ENCODE peak calls at places on chromosomes 11 and 22, in nine cellular contexts. One of them, this sample, is unnamed.

GRCh38 chr11:80816966-80817365 is 1376.1 kb upstream of the TENM4 start:
- DNase-seq in RWPE1: no peak
- DNase-seq in heart left ventricle: no peak
- DNase-seq in endodermal cell: no peak
- DNase-seq in AG04450: no peak
- DNase-seq in psoas muscle: no peak
- DNase-seq in Peyer's patch: no peak
- DNase-seq in MM.1S: no peak
- DNase-seq in sigmoid colon: no peak
- DNase-seq in this sample: no peak

GRCh38 chr11:2898366-2899079 is 12.9 kb upstream of the CDKN1C start:
- DNase-seq in RWPE1: peak
- DNase-seq in heart left ventricle: peak
- DNase-seq in endodermal cell: no peak
- DNase-seq in AG04450: peak
- DNase-seq in psoas muscle: peak
- DNase-seq in Peyer's patch: no peak
- DNase-seq in MM.1S: peak
- DNase-seq in sigmoid colon: peak
- DNase-seq in this sample: no peak

GRCh38 chr11:87819141-87819540 is 356.1 kb downstream of the RAB38 start:
- DNase-seq in RWPE1: no peak
- DNase-seq in heart left ventricle: no peak
- DNase-seq in endodermal cell: no peak
- DNase-seq in AG04450: no peak
- DNase-seq in psoas muscle: no peak
- DNase-seq in Peyer's patch: no peak
- DNase-seq in MM.1S: no peak
- DNase-seq in sigmoid colon: no peak
- DNase-seq in this sample: no peak

GRCh38 chr11:119262668-119263351 is 54.1 kb downstream of the MCAM start:
- DNase-seq in RWPE1: no peak
- DNase-seq in heart left ventricle: no peak
- DNase-seq in endodermal cell: no peak
- DNase-seq in AG04450: no peak
- DNase-seq in psoas muscle: no peak
- DNase-seq in Peyer's patch: no peak
- DNase-seq in MM.1S: no peak
- DNase-seq in sigmoid colon: no peak
- DNase-seq in this sample: no peak

GRCh38 chr22:20748820-20749428 is 25.0 kb upstream of the SERPIND1 start:
- DNase-seq in RWPE1: no peak
- DNase-seq in heart left ventricle: no peak
- DNase-seq in endodermal cell: no peak
- DNase-seq in AG04450: no peak
- DNase-seq in psoas muscle: no peak
- DNase-seq in Peyer's patch: no peak
- DNase-seq in MM.1S: peak
- DNase-seq in sigmoid colon: no peak
- DNase-seq in this sample: peak

GRCh38 chr11:40188848-40189247 is 1270.6 kb downstream of the LRRC4C start:
- DNase-seq in RWPE1: no peak
- DNase-seq in heart left ventricle: no peak
- DNase-seq in endodermal cell: no peak
- DNase-seq in AG04450: no peak
- DNase-seq in psoas muscle: no peak
- DNase-seq in Peyer's patch: no peak
- DNase-seq in MM.1S: no peak
- DNase-seq in sigmoid colon: no peak
- DNase-seq in this sample: no peak

GRCh38 chr11:44178381-44178780 is 82.9 kb downstream of the EXT2 start:
- DNase-seq in RWPE1: no peak
- DNase-seq in heart left ventricle: no peak
- DNase-seq in endodermal cell: no peak
- DNase-seq in AG04450: peak
- DNase-seq in psoas muscle: no peak
- DNase-seq in Peyer's patch: no peak
- DNase-seq in MM.1S: no peak
- DNase-seq in sigmoid colon: no peak
- DNase-seq in this sample: no peak

GRCh38 chr11:123362941-123363340 is 67.1 kb upstream of the GRAMD1B start:
- DNase-seq in RWPE1: no peak
- DNase-seq in heart left ventricle: no peak
- DNase-seq in endodermal cell: no peak
- DNase-seq in AG04450: no peak
- DNase-seq in psoas muscle: no peak
- DNase-seq in Peyer's patch: no peak
- DNase-seq in MM.1S: no peak
- DNase-seq in sigmoid colon: no peak
- DNase-seq in this sample: peak

GRCh38 chr11:2691991-2692841 is 7.6 kb downstream of the KCNQ1OT1 start:
- DNase-seq in RWPE1: peak
- DNase-seq in heart left ventricle: no peak
- DNase-seq in endodermal cell: peak
- DNase-seq in AG04450: no peak
- DNase-seq in psoas muscle: no peak
- DNase-seq in Peyer's patch: peak
- DNase-seq in MM.1S: no peak
- DNase-seq in sigmoid colon: peak
- DNase-seq in this sample: peak

GRCh38 chr11:45301537-45302246 is 15.6 kb upstream of the SYT13 start:
- DNase-seq in RWPE1: no peak
- DNase-seq in heart left ventricle: no peak
- DNase-seq in endodermal cell: no peak
- DNase-seq in AG04450: no peak
- DNase-seq in psoas muscle: no peak
- DNase-seq in Peyer's patch: no peak
- DNase-seq in MM.1S: no peak
- DNase-seq in sigmoid colon: no peak
- DNase-seq in this sample: peak

GRCh38 chr22:33002035-33002434 is 56.1 kb downstream of the SYN3 start:
- DNase-seq in RWPE1: peak
- DNase-seq in heart left ventricle: no peak
- DNase-seq in endodermal cell: no peak
- DNase-seq in AG04450: no peak
- DNase-seq in psoas muscle: no peak
- DNase-seq in Peyer's patch: no peak
- DNase-seq in MM.1S: no peak
- DNase-seq in sigmoid colon: no peak
- DNase-seq in this sample: no peak

GRCh38 chr11:1048375-1049070 is 12.0 kb upstream of the MUC6 start:
- DNase-seq in RWPE1: no peak
- DNase-seq in heart left ventricle: no peak
- DNase-seq in endodermal cell: peak
- DNase-seq in AG04450: no peak
- DNase-seq in psoas muscle: peak
- DNase-seq in Peyer's patch: peak
- DNase-seq in MM.1S: no peak
- DNase-seq in sigmoid colon: no peak
- DNase-seq in this sample: no peak

GRCh38 chr11:119403021-119403420 is 20.0 kb downstream of the THY1 start:
- DNase-seq in RWPE1: no peak
- DNase-seq in heart left ventricle: no peak
- DNase-seq in endodermal cell: no peak
- DNase-seq in AG04450: no peak
- DNase-seq in psoas muscle: no peak
- DNase-seq in Peyer's patch: no peak
- DNase-seq in MM.1S: no peak
- DNase-seq in sigmoid colon: no peak
- DNase-seq in this sample: no peak

GRCh38 chr22:43018615-43019014 is 3.7 kb upstream of the PACSIN2 start:
- DNase-seq in RWPE1: no peak
- DNase-seq in heart left ventricle: no peak
- DNase-seq in endodermal cell: no peak
- DNase-seq in AG04450: no peak
- DNase-seq in psoas muscle: no peak
- DNase-seq in Peyer's patch: no peak
- DNase-seq in MM.1S: no peak
- DNase-seq in sigmoid colon: no peak
- DNase-seq in this sample: no peak

GRCh38 chr22:42655693-42656092 is 6.5 kb upstream of the CYB5R3 start:
- DNase-seq in RWPE1: no peak
- DNase-seq in heart left ventricle: no peak
- DNase-seq in endodermal cell: peak
- DNase-seq in AG04450: no peak
- DNase-seq in psoas muscle: no peak
- DNase-seq in Peyer's patch: no peak
- DNase-seq in MM.1S: peak
- DNase-seq in sigmoid colon: no peak
- DNase-seq in this sample: peak

GRCh38 chr11:44018127-44018521 is 29.7 kb upstream of the ACCSL start:
- DNase-seq in RWPE1: no peak
- DNase-seq in heart left ventricle: no peak
- DNase-seq in endodermal cell: no peak
- DNase-seq in AG04450: no peak
- DNase-seq in psoas muscle: no peak
- DNase-seq in Peyer's patch: no peak
- DNase-seq in MM.1S: no peak
- DNase-seq in sigmoid colon: peak
- DNase-seq in this sample: no peak

GRCh38 chr11:118265954-118266353 is 1.9 kb upstream of the MPZL2 start:
- DNase-seq in RWPE1: no peak
- DNase-seq in heart left ventricle: peak
- DNase-seq in endodermal cell: no peak
- DNase-seq in AG04450: no peak
- DNase-seq in psoas muscle: peak
- DNase-seq in Peyer's patch: peak
- DNase-seq in MM.1S: no peak
- DNase-seq in sigmoid colon: no peak
- DNase-seq in this sample: no peak

GRCh38 chr11:63872833-63873201 is 33.9 kb downstream of the MARK2 start:
- DNase-seq in RWPE1: no peak
- DNase-seq in heart left ventricle: no peak
- DNase-seq in endodermal cell: no peak
- DNase-seq in AG04450: no peak
- DNase-seq in psoas muscle: no peak
- DNase-seq in Peyer's patch: peak
- DNase-seq in MM.1S: no peak
- DNase-seq in sigmoid colon: no peak
- DNase-seq in this sample: no peak

GRCh38 chr11:63874511-63874910 is 35.6 kb downstream of the MARK2 start:
- DNase-seq in RWPE1: no peak
- DNase-seq in heart left ventricle: no peak
- DNase-seq in endodermal cell: no peak
- DNase-seq in AG04450: no peak
- DNase-seq in psoas muscle: no peak
- DNase-seq in Peyer's patch: peak
- DNase-seq in MM.1S: no peak
- DNase-seq in sigmoid colon: no peak
- DNase-seq in this sample: no peak

GRCh38 chr11:63873381-63873780 is 34.5 kb downstream of the MARK2 start:
- DNase-seq in RWPE1: no peak
- DNase-seq in heart left ventricle: no peak
- DNase-seq in endodermal cell: no peak
- DNase-seq in AG04450: no peak
- DNase-seq in psoas muscle: no peak
- DNase-seq in Peyer's patch: peak
- DNase-seq in MM.1S: no peak
- DNase-seq in sigmoid colon: no peak
- DNase-seq in this sample: no peak

GRCh38 chr11:63870351-63871197 is 31.7 kb downstream of the MARK2 start:
- DNase-seq in RWPE1: no peak
- DNase-seq in heart left ventricle: no peak
- DNase-seq in endodermal cell: no peak
- DNase-seq in AG04450: no peak
- DNase-seq in psoas muscle: no peak
- DNase-seq in Peyer's patch: peak
- DNase-seq in MM.1S: no peak
- DNase-seq in sigmoid colon: no peak
- DNase-seq in this sample: no peak

GRCh38 chr11:63871962-63872832 is 33.3 kb downstream of the MARK2 start:
- DNase-seq in RWPE1: peak
- DNase-seq in heart left ventricle: peak
- DNase-seq in endodermal cell: peak
- DNase-seq in AG04450: peak
- DNase-seq in psoas muscle: peak
- DNase-seq in Peyer's patch: peak
- DNase-seq in MM.1S: peak
- DNase-seq in sigmoid colon: peak
- DNase-seq in this sample: peak
- H3K27ac ChIP-seq in RWPE1: peak
- H3K27ac ChIP-seq in heart left ventricle: peak
- H3K27ac ChIP-seq in endodermal cell: no peak
- H3K27ac ChIP-seq in AG04450: peak
- H3K27ac ChIP-seq in psoas muscle: peak
- H3K27ac ChIP-seq in Peyer's patch: peak
- H3K27ac ChIP-seq in MM.1S: peak
- H3K27ac ChIP-seq in sigmoid colon: peak
- H3K27ac ChIP-seq in this sample: no peak

GRCh38 chr22:35928273-35928798 is 100.3 kb downstream of the RBFOX2 start:
- DNase-seq in RWPE1: no peak
- DNase-seq in heart left ventricle: no peak
- DNase-seq in endodermal cell: no peak
- DNase-seq in AG04450: no peak
- DNase-seq in psoas muscle: no peak
- DNase-seq in Peyer's patch: no peak
- DNase-seq in MM.1S: no peak
- DNase-seq in sigmoid colon: no peak
- DNase-seq in this sample: no peak

DNA sequence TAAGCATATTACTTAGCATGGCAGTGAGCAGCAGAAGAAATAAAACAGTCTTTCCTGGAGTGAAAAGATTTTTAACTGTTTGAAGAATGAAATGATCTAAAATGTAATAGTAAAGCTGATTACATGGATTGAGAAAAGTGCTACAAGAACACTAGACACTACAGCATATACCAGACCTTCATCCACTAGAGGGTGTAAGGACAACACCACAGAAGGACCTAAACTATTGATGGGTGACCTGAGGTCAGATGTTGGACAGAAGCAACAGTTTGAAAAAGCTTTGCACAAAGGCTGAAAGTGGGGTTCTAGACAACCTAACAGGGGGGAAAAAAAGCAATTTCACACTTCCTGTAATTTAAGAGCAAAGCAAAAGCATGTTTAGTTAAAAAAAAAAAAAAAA is 97.7 kb downstream of the RBFOX2 start:
- DNase-seq in RWPE1: peak
- DNase-seq in heart left ventricle: no peak
- DNase-seq in endodermal cell: no peak
- DNase-seq in AG04450: peak
- DNase-seq in psoas muscle: no peak
- DNase-seq in Peyer's patch: no peak
- DNase-seq in MM.1S: peak
- DNase-seq in sigmoid colon: no peak
- DNase-seq in this sample: peak
- TF ChIP-seq CTCF in RWPE1: peak
- TF ChIP-seq CTCF in heart left ventricle: peak
- TF ChIP-seq CTCF in endodermal cell: peak
- TF ChIP-seq CTCF in AG04450: peak
- TF ChIP-seq CTCF in psoas muscle: peak
- TF ChIP-seq CTCF in Peyer's patch: peak
- TF ChIP-seq CTCF in MM.1S: peak
- TF ChIP-seq CTCF in sigmoid colon: peak
- TF ChIP-seq CTCF in this sample: peak

GRCh38 chr11:130403967-130404366 is 24.4 kb downstream of the ADAMTS8 start:
- DNase-seq in RWPE1: no peak
- DNase-seq in heart left ventricle: no peak
- DNase-seq in endodermal cell: peak
- DNase-seq in AG04450: no peak
- DNase-seq in psoas muscle: no peak
- DNase-seq in Peyer's patch: no peak
- DNase-seq in MM.1S: no peak
- DNase-seq in sigmoid colon: no peak
- DNase-seq in this sample: no peak
- H3K27ac ChIP-seq in RWPE1: no peak
- H3K27ac ChIP-seq in heart left ventricle: peak
- H3K27ac ChIP-seq in endodermal cell: no peak
- H3K27ac ChIP-seq in AG04450: peak
- H3K27ac ChIP-seq in psoas muscle: peak
- H3K27ac ChIP-seq in Peyer's patch: peak
- H3K27ac ChIP-seq in MM.1S: no peak
- H3K27ac ChIP-seq in sigmoid colon: peak
- H3K27ac ChIP-seq in this sample: no peak

GRCh38 chr11:103877221-103877620 is 159.2 kb upstream of the DDI1 start:
- DNase-seq in RWPE1: no peak
- DNase-seq in heart left ventricle: no peak
- DNase-seq in endodermal cell: no peak
- DNase-seq in AG04450: no peak
- DNase-seq in psoas muscle: no peak
- DNase-seq in Peyer's patch: no peak
- DNase-seq in MM.1S: no peak
- DNase-seq in sigmoid colon: no peak
- DNase-seq in this sample: peak
- TF ChIP-seq CTCF in RWPE1: no peak
- TF ChIP-seq CTCF in heart left ventricle: no peak
- TF ChIP-seq CTCF in endodermal cell: peak
- TF ChIP-seq CTCF in AG04450: no peak
- TF ChIP-seq CTCF in psoas muscle: no peak
- TF ChIP-seq CTCF in Peyer's patch: no peak
- TF ChIP-seq CTCF in MM.1S: peak
- TF ChIP-seq CTCF in sigmoid colon: no peak
- TF ChIP-seq CTCF in this sample: peak

This sample was measured in OCI-LY7.